ENCODE peak calls at places on chromosomes 6 and 20, in four cellular contexts. P is HepG2, U is A549, S is GM12878. E is an unnamed sample.

GRCh38 chr20:31569163-31570020 is 35.7 kb upstream of the ID1 start:
- DNase-seq in P (peak; percentile 72), U (no peak), S (no peak), E (peak; percentile 61)

GRCh38 chr20:57652865-57653545 is 32.8 kb upstream of the ZBP1 start:
- DNase-seq in P (no peak), U (peak; percentile 1), S (no peak), E (peak; percentile 17)

GRCh38 chr6:112780498-112781096 is 433.5 kb downstream of the RFPL4B start:
- DNase-seq in P (peak; percentile 76), U (peak; percentile 37), S (peak; percentile 24), E (peak; percentile 76)

GRCh38 chr20:17608701-17609497 is 39.0 kb downstream of the DSTN start:
- DNase-seq in P (no peak), U (no peak), S (no peak), E (no peak)

GRCh38 chr6:91566467-91566866 is 979.6 kb upstream of the MAP3K7 start:
- DNase-seq in P (no peak), U (no peak), S (no peak), E (no peak)

GRCh38 chr6:2961491-2961890 is 9.9 kb downstream of the SERPINB6 start:
- DNase-seq in P (no peak), U (no peak), S (no peak), E (no peak)

GRCh38 chr6:90765895-90766294 is 179.0 kb upstream of the MAP3K7 start:
- DNase-seq in P (no peak), U (no peak), S (no peak), E (no peak)

GRCh38 chr6:72650081-72650745 is 28.3 kb downstream of the KCNQ5 start:
- DNase-seq in P (no peak), U (no peak), S (no peak), E (no peak)

GRCh38 chr6:135830452-135830851 is 21.0 kb upstream of the PDE7B start:
- DNase-seq in P (no peak), U (no peak), S (no peak), E (no peak)

GRCh38 chr6:28105286-28105685 is 19.1 kb upstream of the ZSCAN16 start:
- DNase-seq in P (no peak), U (peak; percentile 10), S (no peak), E (peak; percentile 72)

DNA sequence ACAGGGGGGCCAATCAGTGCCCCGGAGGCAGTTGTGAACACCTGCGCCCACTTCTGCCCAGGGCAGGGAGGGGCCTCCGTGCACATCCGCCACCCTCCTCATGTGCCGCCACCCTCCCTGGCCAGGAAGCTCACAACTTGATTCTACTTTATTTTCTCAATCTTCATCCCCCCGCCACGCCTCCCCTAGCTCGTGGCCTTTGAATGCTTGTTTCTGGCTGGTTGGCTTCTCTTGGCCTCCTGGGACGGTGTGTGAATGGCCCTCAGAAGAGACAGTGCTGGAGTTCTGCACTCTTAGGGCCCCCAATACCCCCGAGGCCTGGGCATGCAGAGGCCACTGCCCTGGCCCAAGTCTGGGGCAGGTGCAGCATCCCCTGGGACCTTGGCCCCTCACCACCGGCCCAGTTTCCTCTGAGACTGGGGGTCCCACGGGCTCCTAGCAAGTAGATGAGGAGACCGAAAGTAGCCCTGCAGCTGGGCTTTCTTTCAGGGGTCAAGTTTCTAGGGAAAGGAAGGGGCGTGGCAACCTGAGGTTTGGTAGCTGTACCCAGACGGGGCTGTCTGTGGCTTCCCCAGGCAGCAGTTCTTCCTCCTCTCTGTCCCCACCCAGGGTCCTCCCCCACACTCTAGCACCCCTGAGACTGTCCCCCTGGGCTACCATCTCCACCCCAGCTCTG is 1.3 kb downstream of the RGS19 start:
- DNase-seq in P (no peak), U (no peak), S (no peak), E (peak; percentile 94)
- H3K4me3 ChIP-seq in P (no peak overlapping the region), U (no peak overlapping the region), S (peak overlapping the region; percentile 83), E (peak overlapping the region; percentile 79)

GRCh38 chr20:13220857-13221297 is at the start of gene ISM1:
- DNase-seq in P (no peak), U (peak; percentile 33), S (no peak), E (no peak)
- TF ChIP-seq MAX in P (no peak), U (no peak), S (no peak), E (no peak)

GRCh38 chr6:118876814-118877213 is 17.1 kb upstream of the ASF1A start:
- DNase-seq in P (no peak), U (no peak), S (no peak), E (no peak)
- H3K4me3 ChIP-seq in P (no peak overlapping the region), U (no peak overlapping the region), S (no peak overlapping the region), E (no peak overlapping the region)

GRCh38 chr20:4046926-4047325 is 31.6 kb upstream of the RNF24 start:
- DNase-seq in P (no peak), U (no peak), S (no peak), E (no peak)

GRCh38 chr20:4045082-4045481 is 29.7 kb upstream of the RNF24 start:
- DNase-seq in P (no peak), U (no peak), S (no peak), E (no peak)

GRCh38 chr20:4046311-4046924 is 31.1 kb upstream of the RNF24 start:
- DNase-seq in P (no peak), U (no peak), S (no peak), E (no peak)

GRCh38 chr20:4047614-4048013 is 32.3 kb upstream of the RNF24 start:
- DNase-seq in P (no peak), U (no peak), S (no peak), E (no peak)

DNA sequence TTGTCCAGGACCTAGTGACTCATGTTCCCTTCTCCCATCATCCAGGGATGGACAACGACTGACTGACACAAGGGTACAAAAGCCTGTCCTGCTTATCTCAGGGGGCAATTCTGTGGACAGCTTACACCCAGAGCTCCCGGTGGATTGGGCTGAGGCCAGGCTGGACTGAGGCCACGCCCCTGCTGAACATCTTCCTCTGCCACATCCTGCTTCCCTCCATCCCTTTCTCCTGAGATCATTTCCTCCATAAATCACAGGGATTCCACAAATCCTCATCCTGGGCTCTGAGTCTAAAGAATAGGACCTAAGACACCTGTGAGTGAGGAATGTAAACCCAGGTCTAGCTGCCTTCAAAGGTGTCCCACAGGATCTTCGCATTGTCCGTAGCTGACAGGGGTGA is 30.4 kb upstream of the RNF24 start:
- DNase-seq in P (no peak), U (no peak), S (no peak), E (no peak)
- TF ChIP-seq MAX in P (no peak), U (no peak), S (no peak), E (no peak)

GRCh38 chr20:63178445-63178818 is 37.5 kb downstream of the YTHDF1 start:
- DNase-seq in P (no peak), U (no peak), S (no peak), E (no peak)
- H3K4me3 ChIP-seq in P (no peak overlapping the region), U (peak overlapping the region; percentile 47), S (no peak overlapping the region), E (no peak overlapping the region)

GRCh38 chr20:24632581-24632980 is 163.2 kb downstream of the SYNDIG1 start:
- DNase-seq in P (no peak), U (no peak), S (no peak), E (no peak)
- TF ChIP-seq MAX in P (no peak), U (no peak), S (no peak), E (no peak)

GRCh38 chr6:161374971-161375873 is 101.4 kb upstream of the AGPAT4 start:
- DNase-seq in P (peak; percentile 9), U (no peak), S (no peak), E (peak; percentile 69)
- H3K4me3 ChIP-seq in P (no peak overlapping the region), U (no peak overlapping the region), S (no peak overlapping the region), E (no peak overlapping the region)

GRCh38 chr6:20302168-20302567 is 89.9 kb upstream of the MBOAT1 start:
- DNase-seq in P (no peak), U (no peak), S (no peak), E (no peak)

GRCh38 chr6:20301256-20301655 is 89.0 kb upstream of the MBOAT1 start:
- DNase-seq in P (no peak), U (no peak), S (no peak), E (no peak)

GRCh38 chr6:20310185-20310584 is 91.5 kb upstream of the E2F3 start:
- DNase-seq in P (no peak), U (no peak), S (no peak), E (no peak)

GRCh38 chr6:20302702-20303251 is 90.5 kb upstream of the MBOAT1 start:
- DNase-seq in P (no peak), U (no peak), S (no peak), E (no peak)

DNA sequence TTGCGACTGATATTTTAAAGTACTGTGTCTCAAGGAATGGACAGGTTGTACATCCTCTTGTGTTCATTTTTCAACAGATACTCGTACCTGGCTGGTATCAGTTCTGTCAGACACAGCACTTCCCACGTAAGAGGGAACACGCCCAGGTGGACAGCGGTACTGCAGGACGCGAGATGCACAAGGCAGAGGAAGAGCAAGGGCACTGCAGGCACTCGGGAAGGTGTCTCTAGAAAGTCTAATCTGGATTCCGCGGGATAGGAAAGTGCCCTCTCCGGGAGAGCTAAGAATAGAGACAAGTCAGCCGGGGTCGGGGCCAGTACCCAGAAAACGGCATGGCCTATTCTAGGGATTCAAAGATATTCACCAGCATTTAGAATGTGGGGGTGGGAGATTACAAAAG is 94.2 kb upstream of the MBOAT1 start:
- DNase-seq in P (no peak), U (no peak), S (no peak), E (no peak)
- TF ChIP-seq MAX in P (no peak), U (no peak), S (no peak), E (no peak)

GRCh38 chr6:96562886-96563285 is at the start of gene FHL5:
- DNase-seq in P (no peak), U (no peak), S (no peak), E (no peak)

GRCh38 chr6:96563853-96564252 is 925 bp downstream of the FHL5 start:
- DNase-seq in P (no peak), U (no peak), S (no peak), E (no peak)
- H3K4me3 ChIP-seq in P (no peak overlapping the region), U (no peak overlapping the region), S (no peak overlapping the region), E (no peak overlapping the region)